ENCODE peak calls at places on chromosomes 7 and 10, in eight cellular contexts. R, V, G, M, O, Y, T and B are unnamed samples.

GRCh38 chr7:21269021-21269420 is 158.9 kb upstream of the SP4 start:
- DNase-seq in R (no peak), V (no peak), G (no peak), M (no peak), O (no peak), Y (no peak), T (no peak), B (no peak)

GRCh38 chr10:77357611-77358010 is 280.0 kb downstream of the KCNMA1 start:
- DNase-seq in R (no peak), V (no peak), G (no peak), M (no peak), O (no peak), Y (no peak), T (no peak), B (no peak)

GRCh38 chr7:28748934-28749584 is 209.1 kb downstream of the TRIL start:
- DNase-seq in R (no peak), V (peak; percentile 64), G (no peak), M (no peak), O (peak; percentile 63), Y (no peak), T (no peak), B (no peak)

GRCh38 chr10:68619595-68619994 is 59.5 kb downstream of the TET1 start:
- DNase-seq in R (no peak), V (no peak), G (no peak), M (no peak), O (no peak), Y (no peak), T (no peak), B (no peak)

GRCh38 chr7:151903249-151904032 is 26.5 kb upstream of the PRKAG2 start:
- DNase-seq in R (no peak), V (no peak), G (no peak), M (no peak), O (no peak), Y (no peak), T (no peak), B (no peak)

GRCh38 chr7:32605032-32605431 is 109.7 kb downstream of the AVL9 start:
- DNase-seq in R (no peak), V (no peak), G (no peak), M (no peak), O (no peak), Y (no peak), T (no peak), B (no peak)

GRCh38 chr10:21661935-21662334 is 127.9 kb downstream of the MLLT10 start:
- DNase-seq in R (no peak), V (no peak), G (no peak), M (no peak), O (no peak), Y (no peak), T (no peak), B (no peak)

GRCh38 chr7:47775238-47775637 is 173.0 kb downstream of the PKD1L1 start:
- DNase-seq in R (no peak), V (no peak), G (no peak), M (no peak), O (no peak), Y (no peak), T (no peak), B (no peak)

GRCh38 chr10:62083868-62084267 is 182.4 kb downstream of the ARID5B start:
- DNase-seq in R (no peak), V (peak; percentile 58), G (no peak), M (peak; percentile 52), O (peak; percentile 57), Y (no peak), T (peak; percentile 42), B (no peak)

GRCh38 chr7:28956608-28957063 is 1.5 kb downstream of the TRIL start:
- DNase-seq in R (peak; percentile 33), V (no peak), G (no peak), M (peak; percentile 74), O (peak; percentile 65), Y (peak; percentile 88), T (peak; percentile 70), B (no peak)

GRCh38 chr10:101759354-101760247 is 16.3 kb downstream of the FGF8 start:
- DNase-seq in R (no peak), V (no peak), G (no peak), M (no peak), O (no peak), Y (peak; percentile 63), T (no peak), B (no peak)

DNA sequence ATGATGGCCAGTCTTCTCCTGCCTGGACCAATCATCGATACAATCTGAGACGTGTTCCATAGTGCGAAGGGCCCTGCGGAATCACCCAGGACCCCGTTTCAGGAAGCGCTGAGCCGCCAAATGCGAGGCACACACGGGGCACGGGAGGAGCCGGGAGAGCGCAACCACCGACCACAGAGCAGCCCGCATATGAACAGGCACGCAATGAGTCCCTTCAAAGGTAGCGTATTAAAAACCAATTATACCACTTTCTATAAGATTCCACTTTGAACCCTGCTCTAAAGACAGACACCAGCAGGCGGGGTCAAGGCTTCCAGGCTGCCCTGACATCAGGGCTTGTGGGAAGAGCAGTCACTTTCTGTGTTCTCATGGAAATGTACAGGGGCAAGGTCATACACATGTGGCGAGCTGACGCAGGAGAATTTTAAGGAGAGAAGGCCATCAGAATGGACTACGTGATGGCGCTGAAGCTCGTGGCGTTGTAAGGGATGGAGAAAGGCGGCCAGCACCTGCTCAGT is 46.1 kb downstream of the AMZ1 start:
- DNase-seq in R (no peak), V (no peak), G (no peak), M (no peak), O (no peak), Y (no peak), T (no peak), B (no peak)
- H3K27ac ChIP-seq in R (no peak overlapping the region), V (no peak overlapping the region), G (no peak overlapping the region), M (no peak overlapping the region), O (peak overlapping the region; percentile 84), Y (no peak overlapping the region), T (peak overlapping the region; percentile 65), B (no peak overlapping the region)

GRCh38 chr10:109931153-109931552 is 7.8 kb upstream of the XPNPEP1 start:
- DNase-seq in R (peak; percentile 4), V (peak; percentile 50), G (no peak), M (no peak), O (peak; percentile 64), Y (no peak), T (no peak), B (no peak)

GRCh38 chr10:109933984-109934565 is 10.8 kb upstream of the XPNPEP1 start:
- DNase-seq in R (no peak), V (no peak), G (peak; percentile 51), M (no peak), O (no peak), Y (no peak), T (no peak), B (peak; percentile 50)

GRCh38 chr10:109932391-109932790 is 9.1 kb upstream of the XPNPEP1 start:
- DNase-seq in R (no peak), V (no peak), G (no peak), M (no peak), O (no peak), Y (no peak), T (no peak), B (no peak)

GRCh38 chr10:109937460-109937859 is 14.1 kb upstream of the XPNPEP1 start:
- DNase-seq in R (no peak), V (no peak), G (no peak), M (no peak), O (no peak), Y (no peak), T (no peak), B (no peak)

DNA sequence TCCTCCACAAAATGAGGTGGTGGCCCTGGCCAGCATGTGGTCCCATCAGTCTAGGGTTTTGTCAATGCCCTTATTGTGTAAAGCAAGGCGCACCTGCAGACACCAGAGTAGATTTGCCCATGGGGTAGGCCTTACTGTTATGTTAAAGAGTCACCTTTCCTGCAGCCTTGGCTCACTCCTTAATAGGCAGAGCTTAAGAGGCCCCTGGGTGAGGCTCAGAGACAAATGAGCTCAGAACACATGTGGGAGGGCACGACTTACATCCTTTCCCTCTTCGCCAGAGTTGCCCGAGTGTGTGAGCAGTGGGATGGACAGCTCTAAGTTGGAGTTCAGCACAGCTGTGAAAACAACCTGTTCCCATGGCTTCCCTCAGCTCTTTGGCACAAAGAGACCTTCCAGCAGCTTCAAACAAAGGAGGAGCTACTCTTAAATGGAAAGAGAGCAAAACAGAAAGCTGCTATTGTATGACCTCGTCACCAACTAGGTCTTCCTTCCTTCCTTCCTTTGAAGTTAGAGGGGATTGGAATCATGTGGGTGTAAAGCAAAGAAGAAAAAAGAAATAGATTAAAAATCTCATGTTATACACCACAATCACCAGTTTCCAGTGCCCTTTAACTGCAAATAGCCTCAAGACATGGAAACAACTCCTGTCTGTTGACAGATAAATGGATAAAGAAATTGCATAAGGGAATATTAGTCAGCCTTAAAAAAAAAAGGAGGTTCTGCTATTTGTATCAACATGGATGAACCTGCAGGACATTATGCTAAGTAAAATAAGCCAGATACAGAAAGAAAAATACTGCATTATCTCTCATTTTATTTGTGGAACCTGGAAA is 11.9 kb upstream of the XPNPEP1 start:
- DNase-seq in R (no peak), V (no peak), G (peak; percentile 54), M (peak; percentile 19), O (no peak), Y (peak; percentile 88), T (no peak), B (peak; percentile 91)
- H3K27ac ChIP-seq in R (no peak overlapping the region), V (no peak overlapping the region), G (peak overlapping the region; percentile 64), M (no peak overlapping the region), O (peak overlapping the region; percentile 50), Y (peak overlapping the region; percentile 90), T (no peak overlapping the region), B (no peak overlapping the region)

GRCh38 chr7:36276428-36277246 is 113.0 kb upstream of the ANLN start:
- DNase-seq in R (no peak), V (no peak), G (no peak), M (no peak), O (no peak), Y (no peak), T (no peak), B (no peak)

GRCh38 chr7:36272567-36273269 is 116.9 kb upstream of the ANLN start:
- DNase-seq in R (no peak), V (no peak), G (no peak), M (no peak), O (no peak), Y (no peak), T (no peak), B (no peak)

GRCh38 chr7:36275735-36276284 is 113.9 kb upstream of the ANLN start:
- DNase-seq in R (no peak), V (no peak), G (no peak), M (no peak), O (no peak), Y (no peak), T (no peak), B (no peak)

GRCh38 chr7:36272211-36272566 is 117.5 kb upstream of the ANLN start:
- DNase-seq in R (no peak), V (no peak), G (no peak), M (no peak), O (no peak), Y (no peak), T (no peak), B (no peak)

GRCh38 chr7:36273836-36274235 is 115.8 kb upstream of the ANLN start:
- DNase-seq in R (no peak), V (no peak), G (no peak), M (no peak), O (no peak), Y (no peak), T (no peak), B (no peak)
- H3K27ac ChIP-seq in R (no peak overlapping the region), V (no peak overlapping the region), G (no peak overlapping the region), M (no peak overlapping the region), O (peak overlapping the region; percentile 67), Y (no peak overlapping the region), T (no peak overlapping the region), B (no peak overlapping the region)

DNA sequence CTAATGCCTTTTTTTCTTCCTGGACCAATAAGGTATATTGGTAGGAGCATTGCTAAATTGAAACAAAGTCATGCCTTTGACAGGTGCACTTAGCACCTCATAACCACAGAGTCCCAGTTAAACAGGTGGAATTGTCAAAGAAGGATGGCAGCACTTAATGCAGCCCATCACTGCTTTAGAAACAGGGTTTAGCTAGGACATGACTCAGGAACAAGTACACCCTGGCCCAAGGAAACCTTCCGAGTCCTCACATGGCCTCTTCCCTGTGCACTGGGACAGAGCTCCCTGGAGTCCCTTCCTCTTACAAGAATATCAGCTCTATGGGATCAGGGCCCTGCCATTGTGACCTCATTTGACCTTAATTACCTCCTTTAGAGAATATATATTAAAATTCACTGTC is 382.7 kb downstream of the EXOC4 start:
- DNase-seq in R (no peak), V (no peak), G (no peak), M (no peak), O (no peak), Y (no peak), T (no peak), B (no peak)
- H3K27ac ChIP-seq in R (no peak overlapping the region), V (no peak overlapping the region), G (no peak overlapping the region), M (no peak overlapping the region), O (no peak overlapping the region), Y (no peak overlapping the region), T (no peak overlapping the region), B (no peak overlapping the region)